ENCODE peak calls at places on chromosomes 1 and 21, in eight cellular contexts. D is activated CD4-positive, alpha-beta T cell treated with anti-CD3 and anti-CD28 coated beads, Interleukin-2, amount 50 U/mL, for 1 hour; Z is NCI-H2171; W is fibroblast of mammary gland; E is AG09309; K is heart left ventricle; Q is DMS153; Y is OCI-LY7. L is an unnamed sample.

GRCh38 chr1:203129501-203130231 is 2.1 kb downstream of the ADORA1 start:
- DNase-seq in D (no peak), Z (no peak), W (no peak), E (no peak), K (peak; percentile 81), Q (peak; percentile 25), Y (no peak), L (no peak)

GRCh38 chr1:179104851-179105250 is 23.0 kb downstream of the TOR3A start:
- DNase-seq in D (no peak), Z (no peak), W (no peak), E (no peak), K (no peak), Q (no peak), Y (no peak), L (no peak)

GRCh38 chr1:60573726-60574409 is 500.3 kb upstream of the C1orf87 start:
- DNase-seq in D (no peak), Z (no peak), W (peak; percentile 64), E (no peak), K (no peak), Q (peak; percentile 1), Y (no peak), L (peak; percentile 80)

GRCh38 chr1:8203056-8203455 is 114.9 kb upstream of the SLC45A1 start:
- DNase-seq in D (no peak), Z (no peak), W (peak; percentile 36), E (no peak), K (no peak), Q (no peak), Y (no peak), L (no peak)

GRCh38 chr1:156970017-156970416 is 49.6 kb downstream of the LRRC71 start:
- DNase-seq in D (no peak), Z (no peak), W (no peak), E (no peak), K (no peak), Q (no peak), Y (peak; percentile 11), L (no peak)

GRCh38 chr1:234841710-234842231 is 231.8 kb upstream of the IRF2BP2 start:
- DNase-seq in D (no peak), Z (no peak), W (no peak), E (no peak), K (peak; percentile 46), Q (no peak), Y (peak; percentile 54), L (no peak)

GRCh38 chr1:186530104-186530503 is 69.2 kb upstream of the PDC start:
- DNase-seq in D (no peak), Z (no peak), W (peak; percentile 23), E (peak; percentile 52), K (no peak), Q (no peak), Y (no peak), L (peak; percentile 37)

GRCh38 chr1:9726905-9727595 is 75.5 kb downstream of the PIK3CD start:
- DNase-seq in D (no peak), Z (no peak), W (no peak), E (no peak), K (no peak), Q (no peak), Y (no peak), L (no peak)

GRCh38 chr21:36860736-36861594 is 105.5 kb downstream of the HLCS start:
- DNase-seq in D (no peak), Z (no peak), W (no peak), E (peak; percentile 28), K (no peak), Q (no peak), Y (no peak), L (peak; percentile 90)

GRCh38 chr1:55720243-55720642 is 505.1 kb upstream of the USP24 start:
- DNase-seq in D (no peak), Z (peak; percentile 22), W (peak; percentile 68), E (no peak), K (no peak), Q (no peak), Y (no peak), L (no peak)

GRCh38 chr1:23273450-23274133 is 56.3 kb upstream of the HTR1D start:
- DNase-seq in D (no peak), Z (no peak), W (peak; percentile 72), E (peak; percentile 44), K (no peak), Q (no peak), Y (no peak), L (peak; percentile 81)

GRCh38 chr1:94721240-94721639 is 98.9 kb upstream of the SLC44A3 start:
- DNase-seq in D (no peak), Z (no peak), W (no peak), E (no peak), K (no peak), Q (no peak), Y (no peak), L (no peak)

GRCh38 chr1:84687703-84688460 is 2.4 kb downstream of the SSX2IP start:
- DNase-seq in D (no peak), Z (no peak), W (peak; percentile 47), E (peak; percentile 91), K (no peak), Q (no peak), Y (peak; percentile 19), L (peak; percentile 73)

GRCh38 chr1:155177192-155177917 is 3.7 kb downstream of the TRIM46 start:
- DNase-seq in D (no peak), Z (no peak), W (no peak), E (no peak), K (no peak), Q (no peak), Y (no peak), L (no peak)

GRCh38 chr21:41488080-41488479 is 19.9 kb downstream of the TMPRSS2 start:
- DNase-seq in D (no peak), Z (no peak), W (no peak), E (no peak), K (no peak), Q (no peak), Y (peak; percentile 26), L (no peak)